ENCODE peak calls at places on chromosomes 7 and 10, in ten cellular contexts. E is skeletal muscle cell, U is NCI-H524, J is T-helper 1 cell, H is NCI-H345, I is lower lobe of right lung, O is GM12865, D is nucleus accumbens, T is endothelial cell, M is NCI-H774. G is an unnamed sample.

GRCh38 chr10:62492012-62492869 is 118.1 kb downstream of the ZNF365 start:
- DNase-seq in O (peak; percentile 64), J (peak; percentile 13), T (no peak), E (no peak), D (no peak), U (no peak), H (peak; percentile 1), I (no peak), M (peak; percentile 33), G (peak; percentile 34)

GRCh38 chr10:24858244-24858907 is 94.0 kb downstream of the PRTFDC1 start:
- DNase-seq in U (no peak), O (no peak), H (peak; percentile 82), T (no peak), I (no peak), E (no peak), J (no peak), D (no peak), M (no peak), G (no peak)

GRCh38 chr7:101494602-101495329 is 132.1 kb downstream of the COL26A1 start:
- DNase-seq in I (no peak), D (no peak), M (no peak), O (no peak), T (no peak), H (no peak), E (no peak), J (no peak), U (no peak), G (no peak)

GRCh38 chr10:103668351-103669242 is 175.1 kb downstream of the NEURL1 start:
- DNase-seq in T (no peak), D (no peak), U (no peak), H (peak; percentile 31), E (no peak), I (peak; percentile 74), M (no peak), J (no peak), O (no peak), G (peak; percentile 51)

GRCh38 chr10:96370575-96371157 is 11.9 kb upstream of the OPALIN start:
- DNase-seq in U (no peak), E (no peak), M (peak; percentile 6), J (peak; percentile 26), O (peak; percentile 58), H (peak; percentile 36), I (no peak), D (peak; percentile 42), T (peak; percentile 67), G (peak; percentile 60)

GRCh38 chr7:155356323-155357105 is 58.8 kb downstream of the INSIG1 start:
- DNase-seq in E (no peak), O (no peak), I (peak; percentile 25), T (peak; percentile 57), M (no peak), J (no peak), D (peak; percentile 14), U (peak; percentile 31), H (peak; percentile 18), G (peak; percentile 68)

GRCh38 chr10:89115876-89116627 is 91.1 kb downstream of the CH25H start:
- DNase-seq in I (no peak), O (no peak), T (no peak), J (no peak), E (peak; percentile 52), D (no peak), U (no peak), M (no peak), H (no peak), G (no peak)

GRCh38 chr10:124035928-124036558 is 57.4 kb downstream of the CHST15 start:
- DNase-seq in H (no peak), T (no peak), D (no peak), U (no peak), I (peak; percentile 88), O (peak; percentile 92), M (no peak), E (no peak), J (peak; percentile 41), G (no peak)

GRCh38 chr7:137626469-137627067 is 220.2 kb downstream of the DGKI start:
- DNase-seq in I (no peak), H (no peak), E (no peak), O (peak; percentile 64), U (peak; percentile 21), D (peak; percentile 50), J (peak; percentile 36), M (peak; percentile 26), T (peak; percentile 70), G (peak; percentile 31)

GRCh38 chr7:102393467-102393866 is 2.7 kb upstream of the PRKRIP1 start:
- DNase-seq in D (no peak), O (no peak), E (no peak), H (no peak), U (no peak), M (no peak), T (no peak), J (no peak), I (no peak), G (no peak)

GRCh38 chr7:33262476-33262875 is 133.1 kb downstream of the BBS9 start:
- DNase-seq in H (no peak), M (no peak), J (no peak), I (no peak), U (no peak), T (no peak), E (no peak), D (no peak), O (no peak), G (no peak)

GRCh38 chr7:28093617-28094232 is 86.9 kb downstream of the JAZF1 start:
- DNase-seq in I (peak; percentile 82), H (peak; percentile 28), D (peak; percentile 61), E (no peak), U (peak; percentile 69), T (peak; percentile 88), O (peak; percentile 57), J (peak; percentile 44), M (peak; percentile 56), G (peak; percentile 61)

GRCh38 chr10:118408145-118408544 is 66.0 kb upstream of the FAM204A start:
- DNase-seq in T (no peak), M (no peak), I (no peak), J (no peak), U (peak; percentile 26), H (no peak), E (no peak), D (no peak), O (no peak), G (no peak)

GRCh38 chr10:101485681-101486554 is 102.1 kb downstream of the POLL start:
- DNase-seq in U (peak; percentile 54), T (no peak), J (no peak), E (no peak), O (no peak), D (peak; percentile 23), M (no peak), I (no peak), H (peak; percentile 42), G (peak; percentile 85)

GRCh38 chr10:31528834-31529233 is 209.8 kb downstream of the ZEB1 start:
- DNase-seq in I (no peak), O (no peak), M (no peak), U (no peak), E (no peak), H (no peak), J (no peak), D (no peak), T (no peak), G (no peak)

GRCh38 chr7:16753932-16754571 is 497 bp downstream of the TSPAN13 start:
- DNase-seq in M (no peak), T (peak; percentile 63), J (no peak), E (no peak), U (peak; percentile 21), O (no peak), D (peak; percentile 9), I (peak; percentile 62), H (peak; percentile 52), G (peak; percentile 57)

GRCh38 chr10:29257106-29257783 is 31.6 kb upstream of the LYZL1 start:
- DNase-seq in T (no peak), U (no peak), D (no peak), E (peak; percentile 95), I (no peak), O (no peak), J (no peak), H (no peak), M (no peak), G (no peak)

GRCh38 chr10:25059990-25060389 is 43.6 kb downstream of the THNSL1 start:
- DNase-seq in J (no peak), O (no peak), I (peak; percentile 63), D (no peak), T (no peak), E (peak; percentile 64), M (no peak), H (no peak), U (no peak), G (no peak)

GRCh38 chr10:116133641-116134040 is 139.4 kb downstream of the GFRA1 start:
- DNase-seq in H (no peak), T (no peak), J (no peak), D (no peak), U (no peak), M (no peak), O (no peak), I (no peak), E (no peak), G (no peak)

GRCh38 chr10:24466616-24466949 is 257.1 kb downstream of the ARHGAP21 start:
- DNase-seq in U (no peak), E (no peak), J (no peak), M (no peak), H (no peak), I (no peak), D (no peak), T (no peak), O (no peak), G (no peak)

GRCh38 chr10:121007264-121007663 is 156.1 kb downstream of the WDR11 start:
- DNase-seq in U (no peak), O (no peak), E (no peak), J (no peak), T (no peak), M (no peak), D (no peak), H (no peak), I (no peak), G (no peak)

GRCh38 chr7:131312838-131313237 is 14.8 kb upstream of the MKLN1 start:
- DNase-seq in T (no peak), U (no peak), I (no peak), H (no peak), D (no peak), E (no peak), O (no peak), M (no peak), J (no peak), G (no peak)

GRCh38 chr7:84081973-84082522 is 112.5 kb downstream of the SEMA3A start:
- DNase-seq in M (no peak), J (no peak), H (no peak), I (no peak), T (no peak), D (no peak), E (no peak), U (no peak), O (no peak), G (no peak)

GRCh38 chr10:437698-438490 is 251.6 kb downstream of the DIP2C start:
- DNase-seq in O (no peak), D (no peak), H (no peak), E (no peak), I (no peak), T (no peak), J (peak; percentile 6), U (no peak), M (no peak), G (no peak)

GRCh38 chr7:123594813-123595241 is 6.8 kb upstream of the ASB15 start:
- DNase-seq in M (peak; percentile 57), H (peak; percentile 81), I (peak; percentile 24), E (no peak), T (peak; percentile 12), U (no peak), O (no peak), J (no peak), D (no peak), G (no peak)

GRCh38 chr10:118047363-118047719 is 600 bp upstream of the RAB11FIP2 start:
- DNase-seq in H (no peak), U (no peak), O (no peak), J (no peak), D (no peak), I (no peak), E (no peak), M (no peak), T (no peak), G (no peak)

GRCh38 chr10:123614888-123615287 is 51.3 kb upstream of the GPR26 start:
- DNase-seq in U (no peak), M (no peak), I (peak; percentile 59), H (no peak), T (peak; percentile 81), D (peak; percentile 11), J (peak; percentile 11), E (no peak), O (peak; percentile 57), G (no peak)

GRCh38 chr7:16015981-16016380 is 329.5 kb upstream of the MEOX2 start:
- DNase-seq in E (no peak), U (no peak), H (no peak), M (no peak), J (no peak), D (no peak), O (no peak), I (no peak), T (no peak), G (no peak)

G was measured in G401.